ENCODE peak calls at places on chromosomes 16 and 17, in ten cellular contexts. S is transverse colon; J is uterus; A is adipocyte; Y is lung; E is Karpas-422; T is CD8-positive, alpha-beta T cell; U is testis; X is colonic mucosa; C is lower lobe of right lung. P is an unnamed sample.

GRCh38 chr16:81500833-81501521 is 56.4 kb downstream of the CMIP start:
- DNase-seq in T (no peak), Y (no peak), E (peak; percentile 73), S (no peak), C (no peak), X (no peak), J (no peak), U (no peak), A (peak; percentile 57), P (no peak)

GRCh38 chr16:4494746-4495490 is 18.7 kb downstream of the HMOX2 start:
- DNase-seq in U (no peak), X (no peak), S (no peak), A (peak; percentile 57), C (no peak), E (no peak), J (no peak), T (no peak), Y (no peak), P (no peak)

GRCh38 chr17:63995626-63996025 is 2.5 kb upstream of the PRR29 start:
- DNase-seq in U (no peak), C (peak; percentile 28), S (no peak), T (no peak), A (no peak), Y (no peak), X (no peak), J (no peak), E (no peak), P (no peak)

GRCh38 chr16:75085556-75085955 is 31.0 kb downstream of the LDHD start:
- DNase-seq in E (no peak), Y (no peak), T (no peak), C (no peak), X (no peak), S (no peak), U (no peak), J (no peak), A (no peak), P (no peak)

GRCh38 chr16:85835956-85836705 is 36.6 kb downstream of the COX4I1 start:
- DNase-seq in S (no peak), E (peak; percentile 48), U (no peak), A (no peak), C (peak; percentile 18), J (no peak), Y (no peak), X (no peak), T (no peak), P (no peak)

GRCh38 chr17:66165537-66166123 is 26.3 kb downstream of the CEP112 start:
- DNase-seq in E (peak; percentile 77), C (no peak), T (no peak), U (no peak), X (no peak), A (peak; percentile 78), Y (no peak), S (no peak), J (no peak), P (no peak)

GRCh38 chr16:22813223-22813945 is 578 bp upstream of the HS3ST2 start:
- DNase-seq in U (peak; percentile 71), T (no peak), J (no peak), E (no peak), X (peak; percentile 39), C (peak; percentile 51), Y (peak; percentile 34), S (peak; percentile 32), A (peak; percentile 43), P (peak; percentile 22)

GRCh38 chr17:72766761-72767356 is 325.6 kb downstream of the SLC39A11 start:
- DNase-seq in C (no peak), A (no peak), U (no peak), T (no peak), X (no peak), E (no peak), Y (no peak), J (no peak), S (no peak), P (no peak)

GRCh38 chr16:86002178-86002577 is 103.2 kb downstream of the IRF8 start:
- DNase-seq in J (no peak), E (no peak), U (no peak), C (no peak), T (no peak), Y (no peak), S (no peak), A (no peak), X (no peak), P (no peak)

GRCh38 chr17:7587831-7588230 is 2.1 kb downstream of the SOX15 start:
- DNase-seq in U (no peak), X (no peak), S (no peak), Y (no peak), T (no peak), E (no peak), C (no peak), J (peak; percentile 64), A (no peak), P (no peak)

GRCh38 chr17:29155966-29156338 is 24.2 kb downstream of the MYO18A start:
- DNase-seq in A (peak; percentile 48), X (no peak), C (no peak), T (no peak), U (no peak), J (no peak), S (no peak), E (no peak), Y (no peak), P (no peak)
- H3K4me1 ChIP-seq in A (peaks cover 23% of the 10 kb centered on the region), X (peaks cover 38% of the 10 kb centered on the region), C (peaks cover 74% of the 10 kb centered on the region), T (peaks cover 15% of the 10 kb centered on the region), U (peaks cover 21% of the 10 kb centered on the region), J (peaks cover 29% of the 10 kb centered on the region), S (peaks cover 65% of the 10 kb centered on the region), E (peaks cover 8% of the 10 kb centered on the region), Y (peaks cover 61% of the 10 kb centered on the region), P (peaks cover 59% of the 10 kb centered on the region)

GRCh38 chr17:70106551-70106950 is 31.5 kb downstream of the KCNJ16 start:
- DNase-seq in S (no peak), J (no peak), E (no peak), A (no peak), C (no peak), T (no peak), U (no peak), Y (no peak), X (no peak), P (no peak)
- H3K4me3 ChIP-seq in S (no peak overlapping the region), J (no peak overlapping the region), E (no peak overlapping the region), A (no peak overlapping the region), C (no peak overlapping the region), T (no peak overlapping the region), U (no peak overlapping the region), Y (no peak overlapping the region), X (no peak overlapping the region), P (no peak overlapping the region)

GRCh38 chr17:17783121-17783824 is 53.5 kb downstream of the SREBF1 start:
- DNase-seq in U (peak; percentile 82), X (peak; percentile 78), S (peak; percentile 60), Y (peak; percentile 64), E (peak; percentile 98), J (peak; percentile 76), T (peak; percentile 52), A (peak; percentile 52), C (peak; percentile 71), P (peak; percentile 70)
- H3K4me1 ChIP-seq in U (peaks cover 63% of the 10 kb centered on the region), X (peaks cover 20% of the 10 kb centered on the region), S (peaks cover 62% of the 10 kb centered on the region), Y (peaks cover 19% of the 10 kb centered on the region), E (peaks cover 82% of the 10 kb centered on the region), J (peaks cover 39% of the 10 kb centered on the region), T (peaks cover 30% of the 10 kb centered on the region), A (peaks cover 30% of the 10 kb centered on the region), C (peaks cover 66% of the 10 kb centered on the region), P (peaks cover 34% of the 10 kb centered on the region)

GRCh38 chr17:80262775-80263244 is 2.2 kb downstream of the RNF213 start:
- DNase-seq in C (no peak), T (no peak), A (no peak), S (no peak), U (no peak), J (no peak), Y (no peak), X (no peak), E (no peak), P (no peak)

GRCh38 chr17:80263253-80264047 is 2.8 kb downstream of the RNF213 start:
- DNase-seq in Y (peak; percentile 92), U (peak; percentile 90), A (peak; percentile 67), X (peak; percentile 95), J (peak; percentile 82), C (peak; percentile 90), T (peak; percentile 79), S (peak; percentile 94), E (peak; percentile 81), P (peak; percentile 82)

GRCh38 chr17:80265205-80266068 is 4.8 kb downstream of the RNF213 start:
- DNase-seq in C (peak; percentile 62), E (no peak), Y (peak; percentile 46), J (no peak), X (no peak), T (peak; percentile 49), S (no peak), U (no peak), A (no peak), P (no peak)

GRCh38 chr17:80264048-80264792 is 3.6 kb downstream of the RNF213 start:
- DNase-seq in S (peak; percentile 55), T (peak; percentile 66), E (peak; percentile 76), A (no peak), Y (no peak), U (no peak), X (no peak), J (no peak), C (peak; percentile 65), P (no peak)

DNA sequence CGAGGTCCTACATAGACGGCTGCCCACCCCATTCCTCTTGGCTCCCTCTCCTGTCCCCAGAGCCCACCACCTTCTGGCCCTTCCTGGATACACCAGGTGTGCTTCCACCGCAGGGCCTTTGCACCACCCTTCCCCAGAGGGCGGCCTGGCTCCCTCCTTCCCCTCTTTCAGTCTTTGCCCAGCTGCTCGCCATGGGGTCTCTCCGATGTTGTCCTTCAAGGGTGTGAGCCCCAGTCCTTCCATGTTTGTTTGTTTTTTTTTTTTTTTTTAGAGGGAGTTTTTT is 4.1 kb downstream of the RNF213 start:
- DNase-seq in J (no peak), Y (no peak), C (no peak), E (no peak), U (no peak), T (no peak), S (no peak), X (no peak), A (no peak), P (no peak)
- H3K4me3 ChIP-seq in J (no peak overlapping the region), Y (no peak overlapping the region), C (peak overlapping the region; percentile 99), E (no peak overlapping the region), U (no peak overlapping the region), T (peak overlapping the region; percentile 88), S (peak overlapping the region; percentile 32), X (peak overlapping the region; percentile 48), A (no peak overlapping the region), P (peak overlapping the region; percentile 36)

DNA sequence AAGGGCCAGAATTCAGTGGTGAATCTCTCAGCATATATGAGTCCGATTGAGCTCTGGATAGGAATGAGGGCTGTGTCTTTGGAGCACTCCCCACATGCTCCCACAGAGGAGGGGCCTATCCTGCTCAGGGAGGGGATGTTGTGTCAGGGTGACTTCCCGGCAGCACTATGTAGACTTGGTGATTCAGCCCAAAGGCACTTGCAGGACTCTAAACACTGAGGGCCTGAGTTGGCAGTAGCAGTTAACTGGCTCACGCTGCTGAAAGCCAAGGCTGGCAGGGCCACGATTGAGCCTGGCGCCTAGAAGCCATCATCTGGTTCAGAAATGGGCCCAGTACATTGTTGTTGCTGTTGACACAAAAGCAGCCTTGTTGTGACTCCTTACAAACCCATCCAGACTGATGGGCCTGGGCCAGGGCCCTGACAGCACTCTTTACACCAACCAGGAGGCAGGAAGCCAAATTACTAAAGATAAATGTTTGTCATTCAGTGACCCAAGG is 31.9 kb downstream of the NMT1 start:
- DNase-seq in C (peak; percentile 71), E (no peak), J (peak; percentile 84), S (peak; percentile 64), X (peak; percentile 47), U (peak; percentile 80), A (peak; percentile 98), Y (peak; percentile 84), T (no peak), P (peak; percentile 44)
- H3K4me1 ChIP-seq in C (peaks cover 28% of the 10 kb centered on the region), E (peaks cover 12% of the 10 kb centered on the region), J (peaks cover 15% of the 10 kb centered on the region), S (peaks cover 30% of the 10 kb centered on the region), X (no peaks in the 10 kb centered on the region), U (peaks cover 26% of the 10 kb centered on the region), A (peaks cover 76% of the 10 kb centered on the region), Y (peaks cover 5% of the 10 kb centered on the region), T (no peaks in the 10 kb centered on the region), P (no peaks in the 10 kb centered on the region)

P was measured in pancreas.